ENCODE peak calls at places on chromosomes 4 and X, in eight cellular contexts. U, S, Z, R, K, I, H and L are unnamed samples.
A peak's percentile ranks its signal among the peaks of the same experiment; 100 is the strongest.

GRCh38 chrX:18895157-18895952 is 88.6 kb downstream of the PHKA2 start:
- DNase-seq in U (peak; percentile 68), S (no peak), Z (peak; percentile 28), R (no peak), K (no peak), I (no peak), H (peak; percentile 62), L (peak; percentile 62)

GRCh38 chr4:1769692-1770091 is 23.4 kb upstream of the FGFR3 start:
- DNase-seq in U (no peak), S (no peak), Z (no peak), R (no peak), K (no peak), I (no peak), H (no peak), L (no peak)

GRCh38 chr4:36086387-36086786 is 157.9 kb downstream of the ARAP2 start:
- DNase-seq in U (no peak), S (no peak), Z (no peak), R (no peak), K (no peak), I (no peak), H (no peak), L (no peak)

GRCh38 chrX:87518504-87518903 is 902 bp downstream of the KLHL4 start:
- DNase-seq in U (no peak), S (no peak), Z (no peak), R (no peak), K (no peak), I (no peak), H (no peak), L (no peak)

GRCh38 chr4:182929296-182929695 is 12.1 kb upstream of the DCTD start:
- DNase-seq in U (no peak), S (no peak), Z (no peak), R (peak; percentile 8), K (no peak), I (no peak), H (no peak), L (no peak)

GRCh38 chrX:27439771-27440170 is 23.4 kb downstream of the PPP4R3C start:
- DNase-seq in U (no peak), S (no peak), Z (no peak), R (no peak), K (no peak), I (no peak), H (no peak), L (no peak)

GRCh38 chrX:116204947-116205346 is 34.4 kb downstream of the AGTR2 start:
- DNase-seq in U (no peak), S (peak; percentile 0), Z (peak; percentile 0), R (no peak), K (no peak), I (no peak), H (no peak), L (no peak)

GRCh38 chr4:185890196-185890595 is 78.2 kb upstream of the SORBS2 start:
- DNase-seq in U (no peak), S (no peak), Z (no peak), R (no peak), K (no peak), I (no peak), H (no peak), L (no peak)

GRCh38 chr4:38138363-38138762 is 178.2 kb downstream of the PTTG2 start:
- DNase-seq in U (no peak), S (no peak), Z (no peak), R (no peak), K (no peak), I (no peak), H (no peak), L (no peak)

GRCh38 chrX:7720519-7720918 is 122.5 kb upstream of the VCX start:
- DNase-seq in U (no peak), S (no peak), Z (no peak), R (no peak), K (no peak), I (no peak), H (no peak), L (no peak)

GRCh38 chrX:132786217-132786616 is 172.2 kb downstream of the HS6ST2 start:
- DNase-seq in U (no peak), S (no peak), Z (no peak), R (no peak), K (no peak), I (no peak), H (no peak), L (no peak)

GRCh38 chr4:80452768-80453167 is 117.2 kb downstream of the CFAP299 start:
- DNase-seq in U (no peak), S (no peak), Z (no peak), R (no peak), K (no peak), I (no peak), H (no peak), L (no peak)

GRCh38 chrX:2503591-2504500 is 3.1 kb upstream of the DHRSX start:
- DNase-seq in U (peak; percentile 36), S (no peak), Z (no peak), R (no peak), K (no peak), I (peak; percentile 81), H (no peak), L (peak; percentile 54)

GRCh38 chr4:152090543-152090942 is 329.7 kb upstream of the GATB start:
- DNase-seq in U (no peak), S (no peak), Z (no peak), R (no peak), K (no peak), I (no peak), H (no peak), L (no peak)

GRCh38 chr4:156764846-156765245 is 206.8 kb downstream of the PDGFC start:
- DNase-seq in U (no peak), S (no peak), Z (no peak), R (no peak), K (no peak), I (no peak), H (no peak), L (no peak)

GRCh38 chr4:142815834-142816233 is 30.3 kb downstream of the INPP4B start:
- DNase-seq in U (no peak), S (no peak), Z (no peak), R (no peak), K (no peak), I (no peak), H (no peak), L (no peak)

GRCh38 chrX:2549874-2550273 is 49.1 kb upstream of the DHRSX start:
- DNase-seq in U (no peak), S (peak; percentile 18), Z (no peak), R (no peak), K (peak; percentile 39), I (no peak), H (no peak), L (no peak)

GRCh38 chr4:177239475-177239874 is 70.2 kb upstream of the NEIL3 start:
- DNase-seq in U (no peak), S (no peak), Z (no peak), R (no peak), K (no peak), I (no peak), H (no peak), L (no peak)

GRCh38 chrX:2387614-2388239 is 113.0 kb downstream of the DHRSX start:
- DNase-seq in U (no peak), S (no peak), Z (no peak), R (no peak), K (no peak), I (no peak), H (no peak), L (no peak)

GRCh38 chr4:184755278-184755677 is 21.4 kb upstream of the CENPU start:
- DNase-seq in U (no peak), S (no peak), Z (no peak), R (no peak), K (no peak), I (no peak), H (no peak), L (no peak)

GRCh38 chr4:89518259-89518658 is 210.7 kb upstream of the GPRIN3 start:
- DNase-seq in U (no peak), S (no peak), Z (no peak), R (no peak), K (no peak), I (no peak), H (no peak), L (no peak)

GRCh38 chr4:40264995-40265909 is 68.4 kb downstream of the RHOH start:
- DNase-seq in U (no peak), S (no peak), Z (no peak), R (no peak), K (no peak), I (no peak), H (peak; percentile 55), L (peak; percentile 82)

GRCh38 chr4:177051473-177052060 is 258.1 kb upstream of the NEIL3 start:
- DNase-seq in U (no peak), S (peak; percentile 1), Z (no peak), R (no peak), K (no peak), I (no peak), H (no peak), L (no peak)

GRCh38 chr4:2071912-2072867 is 13.1 kb downstream of the NAT8L start:
- DNase-seq in U (peak; percentile 51), S (no peak), Z (no peak), R (no peak), K (no peak), I (no peak), H (peak; percentile 33), L (peak; percentile 58)